ENCODE peak calls at places on chromosomes 12 and 14, in six cellular contexts. N is HCT116, L is HepG2, X is H1, P is GM23338, V is K562. F is an unnamed sample.

GRCh38 chr12:46577063-46577776 is 204.6 kb upstream of the SLC38A2 start:
- DNase-seq in N (no peak), L (peak; percentile 89), X (no peak), P (no peak), V (no peak), F (no peak)

GRCh38 chr12:67663121-67663520 is 14.6 kb downstream of the DYRK2 start:
- DNase-seq in N (no peak), L (no peak), X (no peak), P (no peak), V (no peak), F (no peak)

GRCh38 chr12:18990866-18991265 is 138.7 kb upstream of the PLEKHA5 start:
- DNase-seq in N (no peak), L (no peak), X (no peak), P (no peak), V (no peak), F (no peak)

GRCh38 chr12:64392221-64392620 is 1.7 kb upstream of the C12orf56 start:
- DNase-seq in N (no peak), L (no peak), X (no peak), P (peak; percentile 79), V (peak; percentile 35), F (no peak)

GRCh38 chr14:31881531-31882310 is 195.4 kb upstream of the ARHGAP5 start:
- DNase-seq in N (no peak), L (no peak), X (no peak), P (no peak), V (no peak), F (no peak)

GRCh38 chr12:5395443-5396401 is 36.2 kb upstream of the NTF3 start:
- DNase-seq in N (no peak), L (no peak), X (no peak), P (peak; percentile 11), V (no peak), F (no peak)

GRCh38 chr12:41250748-41251147 is 62.6 kb downstream of the PDZRN4 start:
- DNase-seq in N (no peak), L (no peak), X (no peak), P (no peak), V (no peak), F (no peak)

GRCh38 chr14:105330491-105330895 is 15.9 kb downstream of the PACS2 start:
- DNase-seq in N (no peak), L (no peak), X (no peak), P (no peak), V (no peak), F (no peak)

GRCh38 chr12:12405882-12406281 is 49.0 kb downstream of the BORCS5 start:
- DNase-seq in N (no peak), L (peak; percentile 77), X (no peak), P (no peak), V (no peak), F (no peak)

GRCh38 chr12:12403264-12404248 is 46.7 kb downstream of the BORCS5 start:
- DNase-seq in N (no peak), L (peak; percentile 97), X (no peak), P (no peak), V (no peak), F (peak; percentile 35)

GRCh38 chr12:12406762-12407161 is 49.9 kb downstream of the BORCS5 start:
- DNase-seq in N (no peak), L (no peak), X (no peak), P (no peak), V (no peak), F (no peak)

GRCh38 chr12:12404297-12404696 is 47.4 kb downstream of the BORCS5 start:
- DNase-seq in N (no peak), L (no peak), X (no peak), P (peak; percentile 18), V (no peak), F (no peak)

GRCh38 chr12:12408265-12408690 is 51.4 kb downstream of the BORCS5 start:
- DNase-seq in N (no peak), L (no peak), X (no peak), P (no peak), V (no peak), F (no peak)
- H3K27ac ChIP-seq in N (no peak overlapping the region), L (no peak overlapping the region), X (no peak overlapping the region), P (no peak overlapping the region), V (no peak overlapping the region), F (no peak overlapping the region)

DNA sequence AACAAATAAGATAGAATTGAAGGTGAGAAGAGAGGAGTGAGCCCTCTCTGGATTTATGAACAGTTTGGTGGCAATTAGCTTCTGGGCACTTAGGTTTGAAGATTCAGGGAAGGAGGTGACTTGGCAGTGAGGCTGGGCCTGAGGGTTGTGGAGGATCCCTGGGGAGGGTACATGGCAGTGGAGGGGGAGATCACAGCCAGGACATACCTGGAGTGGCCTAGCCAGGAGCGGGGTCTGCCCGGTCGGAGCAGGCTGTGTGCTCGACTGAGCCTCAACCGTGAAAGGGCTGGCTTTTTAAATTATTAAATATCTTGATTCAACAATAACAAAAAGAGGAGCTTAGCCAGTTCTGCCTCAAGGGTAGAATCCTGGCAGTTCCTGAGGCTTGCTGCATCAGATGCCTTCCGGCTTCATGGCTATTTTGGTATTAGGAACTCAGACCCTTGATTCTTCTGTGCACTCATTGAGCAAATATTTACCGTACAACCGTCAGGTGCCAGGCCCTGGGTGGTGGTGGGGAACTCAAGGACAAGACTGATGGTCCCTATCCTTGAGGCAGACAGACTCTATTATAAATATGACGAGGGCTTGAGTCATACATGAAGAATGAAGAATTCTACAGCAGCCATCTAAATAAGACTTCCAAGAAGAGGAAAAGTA is 73.4 kb downstream of the SPTB start:
- DNase-seq in N (no peak), L (peak; percentile 28), X (no peak), P (no peak), V (no peak), F (no peak)
- TF ChIP-seq POLR2AphosphoS5 in N (no peak), L (no peak), X (no peak), P (no peak), V (no peak), F (no peak)

DNA sequence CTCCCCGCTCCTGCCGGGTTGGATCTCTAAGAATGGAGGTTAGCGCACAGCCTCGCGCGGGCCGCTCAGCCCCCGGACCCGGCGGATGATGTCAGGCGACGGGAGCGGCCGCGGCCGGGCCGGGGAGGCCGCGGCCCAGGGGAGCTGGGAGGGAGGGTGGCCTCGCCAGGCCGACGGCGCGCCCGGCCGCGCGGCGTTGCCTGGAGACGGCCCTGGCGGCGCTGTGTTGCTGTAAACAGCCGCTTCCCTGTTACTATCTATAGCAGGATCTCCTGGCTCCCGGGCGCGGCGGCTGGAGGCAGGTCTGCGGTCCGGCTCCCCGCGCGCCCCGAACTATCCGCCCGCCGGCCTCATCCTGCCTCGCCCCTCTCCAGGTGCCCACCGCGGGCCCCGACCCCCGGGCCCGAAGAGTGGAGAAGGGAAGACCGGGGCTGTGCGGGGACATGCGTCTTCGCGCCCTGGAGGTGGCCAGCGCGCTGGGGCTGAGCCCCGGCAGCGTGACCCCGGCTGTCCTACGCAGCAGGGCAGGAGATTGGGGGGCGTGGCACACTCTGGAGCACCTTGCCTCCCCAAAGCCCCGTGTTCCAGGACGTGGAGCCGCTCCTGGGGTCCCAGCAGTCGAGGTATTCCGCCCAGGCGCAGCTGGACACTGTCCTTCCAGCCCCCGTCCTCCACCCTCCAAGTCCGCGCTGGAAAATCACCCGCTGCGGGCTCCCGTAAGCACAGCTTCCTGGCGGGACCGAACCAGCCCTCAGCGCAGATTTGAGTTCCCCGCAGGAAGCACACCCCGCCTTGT is 1.4 kb upstream of the FOS start:
- DNase-seq in N (no peak), L (peak; percentile 66), X (no peak), P (peak; percentile 86), V (peak; percentile 86), F (no peak)
- TF ChIP-seq EZH2 in N (no peak), L (no peak), X (no peak), P (no peak), V (no peak), F (no peak)

GRCh38 chr12:15634010-15634676 is 155.0 kb downstream of the EPS8 start:
- DNase-seq in N (no peak), L (no peak), X (no peak), P (no peak), V (no peak), F (no peak)
- H3K27ac ChIP-seq in N (no peak overlapping the region), L (no peak overlapping the region), X (no peak overlapping the region), P (no peak overlapping the region), V (no peak overlapping the region), F (peak overlapping the region; percentile 15)

DNA sequence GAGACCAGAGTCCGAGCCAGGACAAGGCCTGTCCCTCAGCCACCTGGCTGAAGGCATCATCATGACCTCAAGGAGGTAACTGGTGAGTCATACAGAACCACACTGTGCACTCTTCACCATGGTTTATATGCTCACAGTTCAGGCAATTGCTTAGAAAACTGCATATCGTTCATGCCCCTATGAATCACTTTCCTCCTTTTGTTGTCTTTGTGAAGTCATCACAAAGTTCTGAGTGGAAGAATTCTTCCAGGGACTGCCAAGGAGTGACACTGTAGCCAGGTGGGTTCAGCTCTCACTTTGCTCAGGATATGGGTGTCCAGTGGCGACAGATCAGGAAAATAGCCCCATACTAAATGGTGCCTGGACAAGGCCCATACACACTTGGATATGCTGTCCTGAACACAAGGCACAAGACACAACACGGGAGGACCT is 92.5 kb downstream of the DPF3 start:
- DNase-seq in N (peak; percentile 50), L (no peak), X (no peak), P (no peak), V (no peak), F (no peak)
- TF ChIP-seq POLR2AphosphoS5 in N (no peak), L (no peak), X (no peak), P (no peak), V (no peak), F (no peak)

GRCh38 chr12:56487448-56488040 is 417 bp downstream of the GLS2 start:
- DNase-seq in N (no peak), L (peak; percentile 32), X (no peak), P (peak; percentile 77), V (no peak), F (no peak)
- TF ChIP-seq EZH2 in N (no peak), L (no peak), X (no peak), P (peak; percentile 38), V (no peak), F (no peak)

GRCh38 chr12:133081408-133081806 is 684 bp downstream of the ZNF140 start:
- DNase-seq in N (no peak), L (no peak), X (no peak), P (peak; percentile 50), V (no peak), F (no peak)
- H3K27ac ChIP-seq in N (no peak overlapping the region), L (peak overlapping the region; percentile 98), X (peak overlapping the region; percentile 54), P (no peak overlapping the region), V (peak overlapping the region; percentile 99), F (no peak overlapping the region)

GRCh38 chr12:53014709-53015108 is 8.5 kb downstream of the EIF4B start:
- DNase-seq in N (no peak), L (no peak), X (no peak), P (no peak), V (no peak), F (no peak)
- TF ChIP-seq POLR2AphosphoS5 in N (no peak), L (no peak), X (no peak), P (no peak), V (no peak), F (no peak)